ENCODE peak calls at places on chromosomes 2 and 18, in four cellular contexts. M is BE2C, T is heart right ventricle, Q is esophagus squamous epithelium. R is an unnamed sample.

GRCh38 chr18:26470011-26470637 is 78.2 kb downstream of the KCTD1 start:
- DNase-seq in M (no peak), T (no peak), Q (no peak), R (no peak)

GRCh38 chr2:171595896-171596295 is 73.6 kb downstream of the CYBRD1 start:
- DNase-seq in M (no peak), T (no peak), Q (no peak), R (no peak)

GRCh38 chr18:21444465-21445023 is 156.0 kb downstream of the ESCO1 start:
- DNase-seq in M (peak; percentile 20), T (peak; percentile 25), Q (no peak), R (peak; percentile 20)

GRCh38 chr2:210445116-210445707 is 31.3 kb downstream of the LANCL1 start:
- DNase-seq in M (no peak), T (no peak), Q (no peak), R (no peak)

GRCh38 chr2:112566104-112566503 is 18.3 kb upstream of the CHCHD5 start:
- DNase-seq in M (no peak), T (no peak), Q (no peak), R (no peak)

GRCh38 chr18:61334951-61335736 is 1.9 kb downstream of the CDH20 start:
- DNase-seq in M (no peak), T (no peak), Q (no peak), R (no peak)

GRCh38 chr2:6955523-6956136 is 38.4 kb downstream of the RNF144A start:
- DNase-seq in M (no peak), T (no peak), Q (no peak), R (no peak)

GRCh38 chr2:66271777-66272176 is 163.1 kb upstream of the MEIS1 start:
- DNase-seq in M (no peak), T (no peak), Q (no peak), R (no peak)

GRCh38 chr18:58456625-58457024 is 172.3 kb downstream of the ALPK2 start:
- DNase-seq in M (no peak), T (no peak), Q (no peak), R (no peak)

GRCh38 chr2:201116959-201117734 is 1.2 kb downstream of the CFLAR start:
- DNase-seq in M (peak; percentile 32), T (peak; percentile 70), Q (no peak), R (no peak)

GRCh38 chr2:240936106-240936505 is 30.0 kb downstream of the CROCC2 start:
- DNase-seq in M (no peak), T (no peak), Q (no peak), R (no peak)

GRCh38 chr2:178072383-178073301 is at the start of gene PDE11A:
- DNase-seq in M (peak; percentile 87), T (peak; percentile 56), Q (no peak), R (peak; percentile 87)

GRCh38 chr2:196592331-196592911 is 47.1 kb upstream of the CCDC150 start:
- DNase-seq in M (no peak), T (peak; percentile 14), Q (no peak), R (no peak)
- TF ChIP-seq CTCF in M (peak; percentile 38), T (no peak), Q (no peak), R (no peak)

GRCh38 chr2:86105969-86106945 is at the start of gene PTCD3:
- DNase-seq in M (peak; percentile 90), T (peak; percentile 95), Q (peak; percentile 72), R (peak; percentile 92)
- TF ChIP-seq CTCF in M (no peak), T (no peak), Q (no peak), R (no peak)

GRCh38 chr2:142180820-142181533 is 50.2 kb upstream of the LRP1B start:
- DNase-seq in M (peak; percentile 51), T (no peak), Q (no peak), R (peak; percentile 34)
- TF ChIP-seq CTCF in M (peak; percentile 67), T (no peak), Q (no peak), R (peak; percentile 46)

DNA sequence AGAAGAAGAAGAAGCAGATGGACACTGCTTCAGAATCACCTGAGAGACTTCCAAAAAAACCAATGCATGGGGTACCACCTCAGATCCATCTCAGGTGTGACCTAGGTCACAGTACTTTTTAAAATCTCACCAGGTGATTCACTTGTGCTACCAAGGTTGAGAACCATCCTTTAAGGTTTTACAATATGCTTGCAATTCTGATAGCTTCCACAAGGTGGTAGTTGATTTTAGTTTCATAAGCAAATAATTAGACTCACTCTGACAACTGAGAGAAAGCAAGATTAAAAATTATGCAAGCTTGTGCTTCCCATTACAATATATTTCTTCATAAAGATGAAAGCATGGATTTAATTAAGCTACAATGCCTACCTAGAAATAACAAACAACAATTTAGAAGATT is 355.1 kb downstream of the EN1 start:
- DNase-seq in M (no peak), T (no peak), Q (no peak), R (no peak)
- TF ChIP-seq CTCF in M (peak; percentile 14), T (no peak), Q (no peak), R (peak; percentile 37)

GRCh38 chr2:100029460-100029859 is 112.9 kb downstream of the AFF3 start:
- DNase-seq in M (no peak), T (no peak), Q (no peak), R (no peak)
- TF ChIP-seq CTCF in M (no peak), T (no peak), Q (no peak), R (no peak)

GRCh38 chr18:28113271-28114023 is 63.5 kb downstream of the CDH2 start:
- DNase-seq in M (no peak), T (no peak), Q (no peak), R (no peak)

GRCh38 chr18:28116461-28116860 is 60.5 kb downstream of the CDH2 start:
- DNase-seq in M (no peak), T (no peak), Q (no peak), R (no peak)

GRCh38 chr18:28112056-28112470 is 64.9 kb downstream of the CDH2 start:
- DNase-seq in M (no peak), T (peak; percentile 33), Q (no peak), R (no peak)

GRCh38 chr18:28115149-28115550 is 61.8 kb downstream of the CDH2 start:
- DNase-seq in M (peak; percentile 10), T (no peak), Q (no peak), R (no peak)

DNA sequence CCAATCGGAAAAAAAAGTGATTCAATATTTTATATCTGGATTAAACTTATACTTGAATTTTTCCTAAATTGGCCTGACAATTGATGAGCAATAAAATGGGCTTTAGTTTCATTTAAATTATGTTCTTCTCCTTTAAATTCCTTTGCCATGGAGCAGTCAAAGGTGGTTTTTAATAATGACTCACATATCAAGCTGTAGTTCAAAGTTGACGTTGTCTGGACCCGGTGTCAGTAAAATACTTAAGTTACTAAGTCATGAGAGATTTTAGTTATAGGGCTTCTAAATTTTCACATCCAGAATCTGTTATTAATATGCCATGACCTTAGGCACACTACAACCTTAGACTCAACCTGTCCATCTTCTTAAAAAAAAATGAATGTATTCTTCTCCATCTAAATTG is 62.5 kb downstream of the CDH2 start:
- DNase-seq in M (no peak), T (no peak), Q (no peak), R (no peak)
- TF ChIP-seq CTCF in M (no peak), T (no peak), Q (no peak), R (no peak)

R was measured in nephron progenitor cell.